ENCODE peak calls at places on chromosomes 5 and 9, in five cellular contexts. One of them, this sample, is unnamed.

GRCh38 chr5:75044406-75044805 is 8.0 kb downstream of the GCNT4 start:
- DNase-seq in H1: no peak
- DNase-seq in A549: no peak
- DNase-seq in K562: no peak
- DNase-seq in GM12878: peak
- DNase-seq in this sample: peak

GRCh38 chr9:75612754-75613153 is 277.7 kb upstream of the PCSK5 start:
- DNase-seq in K562: no peak
- DNase-seq in A549: no peak
- DNase-seq in H1: no peak
- DNase-seq in GM12878: no peak
- DNase-seq in this sample: no peak

GRCh38 chr5:33023649-33024048 is 312.5 kb downstream of the NPR3 start:
- DNase-seq in H1: no peak
- DNase-seq in A549: no peak
- DNase-seq in GM12878: no peak
- DNase-seq in K562: no peak
- DNase-seq in this sample: no peak

GRCh38 chr5:178651046-178651810 is 24.4 kb upstream of the CLK4 start:
- DNase-seq in H1: no peak
- DNase-seq in A549: no peak
- DNase-seq in GM12878: no peak
- DNase-seq in K562: no peak
- DNase-seq in this sample: no peak

GRCh38 chr5:179345429-179346321 is at the start of gene ADAMTS2:
- DNase-seq in K562: peak
- DNase-seq in GM12878: no peak
- DNase-seq in A549: no peak
- DNase-seq in H1: peak
- DNase-seq in this sample: peak

GRCh38 chr9:73081979-73082657 is 69.5 kb upstream of the ANXA1 start:
- DNase-seq in K562: peak
- DNase-seq in GM12878: no peak
- DNase-seq in A549: peak
- DNase-seq in H1: no peak
- DNase-seq in this sample: peak

GRCh38 chr5:78782728-78783127 is 134.2 kb upstream of the LHFPL2 start:
- DNase-seq in H1: no peak
- DNase-seq in A549: no peak
- DNase-seq in K562: no peak
- DNase-seq in GM12878: no peak
- DNase-seq in this sample: no peak

GRCh38 chr9:38229830-38230155 is 160.8 kb upstream of the SHB start:
- DNase-seq in GM12878: no peak
- DNase-seq in H1: no peak
- DNase-seq in A549: no peak
- DNase-seq in K562: no peak
- DNase-seq in this sample: no peak

GRCh38 chr5:173247050-173247449 is 12.0 kb upstream of the NKX2-5 start:
- DNase-seq in A549: no peak
- DNase-seq in GM12878: no peak
- DNase-seq in K562: no peak
- DNase-seq in H1: no peak
- DNase-seq in this sample: no peak

GRCh38 chr5:77073667-77074066 is 13.4 kb downstream of the ZBED3 start:
- DNase-seq in H1: no peak
- DNase-seq in K562: no peak
- DNase-seq in GM12878: no peak
- DNase-seq in A549: no peak
- DNase-seq in this sample: no peak

GRCh38 chr5:53023969-53024368 is 34.8 kb downstream of the ITGA2 start:
- DNase-seq in A549: peak
- DNase-seq in K562: no peak
- DNase-seq in H1: no peak
- DNase-seq in GM12878: no peak
- DNase-seq in this sample: peak

GRCh38 chr5:92332039-92332438 is 948.9 kb upstream of the ARRDC3 start:
- DNase-seq in A549: peak
- DNase-seq in H1: no peak
- DNase-seq in K562: no peak
- DNase-seq in GM12878: no peak
- DNase-seq in this sample: peak

GRCh38 chr9:71929223-71929622 is 17.8 kb downstream of the C9orf85 start:
- DNase-seq in GM12878: no peak
- DNase-seq in A549: no peak
- DNase-seq in K562: no peak
- DNase-seq in H1: no peak
- DNase-seq in this sample: no peak

GRCh38 chr5:165321912-165322311 is 1816.5 kb downstream of the MAT2B start:
- DNase-seq in GM12878: no peak
- DNase-seq in A549: no peak
- DNase-seq in H1: no peak
- DNase-seq in K562: no peak
- DNase-seq in this sample: no peak

GRCh38 chr9:116151966-116152381 is 1.6 kb upstream of the PAPPA start:
- DNase-seq in GM12878: no peak
- DNase-seq in K562: no peak
- DNase-seq in A549: peak
- DNase-seq in H1: no peak
- DNase-seq in this sample: no peak

GRCh38 chr9:86600291-86600690 is 246.1 kb upstream of the TUT7 start:
- DNase-seq in H1: no peak
- DNase-seq in A549: no peak
- DNase-seq in GM12878: no peak
- DNase-seq in K562: no peak
- DNase-seq in this sample: no peak

GRCh38 chr5:54257366-54258118 is 52.8 kb downstream of the ARL15 start:
- DNase-seq in K562: no peak
- DNase-seq in H1: no peak
- DNase-seq in GM12878: no peak
- DNase-seq in A549: no peak
- DNase-seq in this sample: no peak

GRCh38 chr9:133456409-133456808 is 3.4 kb upstream of the CACFD1 start:
- DNase-seq in H1: no peak
- DNase-seq in K562: no peak
- DNase-seq in A549: peak
- DNase-seq in GM12878: no peak
- DNase-seq in this sample: no peak

GRCh38 chr5:6359534-6359933 is 18.8 kb downstream of the MED10 start:
- DNase-seq in GM12878: no peak
- DNase-seq in K562: no peak
- DNase-seq in A549: no peak
- DNase-seq in H1: no peak
- DNase-seq in this sample: peak

GRCh38 chr5:123700624-123701023 is 188.6 kb downstream of the CSNK1G3 start:
- DNase-seq in GM12878: no peak
- DNase-seq in K562: no peak
- DNase-seq in H1: no peak
- DNase-seq in A549: peak
- DNase-seq in this sample: no peak
- TF ChIP-seq MAX in GM12878: no peak
- TF ChIP-seq MAX in K562: no peak
- TF ChIP-seq MAX in H1: no peak
- TF ChIP-seq MAX in A549: no peak
- TF ChIP-seq MAX in this sample: no peak

DNA sequence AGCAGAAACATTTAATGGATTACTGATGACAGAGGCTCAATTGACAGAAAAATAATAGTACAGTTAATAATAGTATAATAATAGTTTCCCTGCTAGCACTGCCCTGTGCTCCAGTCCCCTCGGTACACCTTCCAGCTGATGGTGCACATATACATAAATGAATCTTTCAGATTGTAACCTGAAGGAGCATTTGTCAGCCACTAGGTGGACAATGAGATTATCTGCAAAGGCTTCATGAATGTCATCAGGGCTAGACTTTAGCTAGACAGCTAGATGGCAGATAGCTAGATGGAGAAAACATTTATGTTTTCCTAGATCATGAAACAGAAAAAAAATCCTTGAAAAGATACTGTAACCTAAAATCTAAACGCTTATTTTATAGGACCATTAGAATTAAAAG is 304.4 kb upstream of the SMC2 start:
- DNase-seq in GM12878: no peak
- DNase-seq in K562: no peak
- DNase-seq in H1: no peak
- DNase-seq in A549: peak
- DNase-seq in this sample: peak
- TF ChIP-seq CTCF in GM12878: peak
- TF ChIP-seq CTCF in K562: no peak
- TF ChIP-seq CTCF in H1: peak
- TF ChIP-seq CTCF in A549: no peak
- TF ChIP-seq CTCF in this sample: peak

DNA sequence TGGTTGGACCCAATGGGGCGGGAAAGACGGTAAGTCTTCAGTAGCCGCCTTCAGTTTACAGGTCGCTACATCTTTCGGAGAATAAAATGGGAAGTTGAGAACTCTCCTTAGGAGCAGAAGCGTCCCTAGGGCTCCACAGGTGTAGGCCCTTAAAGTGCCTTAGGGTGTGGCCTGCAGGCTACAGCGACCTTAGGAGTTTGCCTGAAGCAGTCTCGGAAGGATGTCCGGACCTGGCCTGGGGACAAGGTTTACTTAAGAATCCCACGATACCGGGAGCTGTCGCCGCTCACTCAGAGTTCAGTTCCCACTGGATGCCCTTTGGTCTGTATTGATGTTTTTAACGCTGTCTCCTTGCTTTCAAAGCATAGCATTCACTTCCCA is 638 bp downstream of the RAD50 start:
- DNase-seq in H1: no peak
- DNase-seq in GM12878: peak
- DNase-seq in A549: peak
- DNase-seq in K562: peak
- DNase-seq in this sample: peak
- TF ChIP-seq POLR2A in H1: no peak
- TF ChIP-seq POLR2A in GM12878: no peak
- TF ChIP-seq POLR2A in A549: no peak
- TF ChIP-seq POLR2A in K562: no peak
- TF ChIP-seq POLR2A in this sample: no peak

DNA sequence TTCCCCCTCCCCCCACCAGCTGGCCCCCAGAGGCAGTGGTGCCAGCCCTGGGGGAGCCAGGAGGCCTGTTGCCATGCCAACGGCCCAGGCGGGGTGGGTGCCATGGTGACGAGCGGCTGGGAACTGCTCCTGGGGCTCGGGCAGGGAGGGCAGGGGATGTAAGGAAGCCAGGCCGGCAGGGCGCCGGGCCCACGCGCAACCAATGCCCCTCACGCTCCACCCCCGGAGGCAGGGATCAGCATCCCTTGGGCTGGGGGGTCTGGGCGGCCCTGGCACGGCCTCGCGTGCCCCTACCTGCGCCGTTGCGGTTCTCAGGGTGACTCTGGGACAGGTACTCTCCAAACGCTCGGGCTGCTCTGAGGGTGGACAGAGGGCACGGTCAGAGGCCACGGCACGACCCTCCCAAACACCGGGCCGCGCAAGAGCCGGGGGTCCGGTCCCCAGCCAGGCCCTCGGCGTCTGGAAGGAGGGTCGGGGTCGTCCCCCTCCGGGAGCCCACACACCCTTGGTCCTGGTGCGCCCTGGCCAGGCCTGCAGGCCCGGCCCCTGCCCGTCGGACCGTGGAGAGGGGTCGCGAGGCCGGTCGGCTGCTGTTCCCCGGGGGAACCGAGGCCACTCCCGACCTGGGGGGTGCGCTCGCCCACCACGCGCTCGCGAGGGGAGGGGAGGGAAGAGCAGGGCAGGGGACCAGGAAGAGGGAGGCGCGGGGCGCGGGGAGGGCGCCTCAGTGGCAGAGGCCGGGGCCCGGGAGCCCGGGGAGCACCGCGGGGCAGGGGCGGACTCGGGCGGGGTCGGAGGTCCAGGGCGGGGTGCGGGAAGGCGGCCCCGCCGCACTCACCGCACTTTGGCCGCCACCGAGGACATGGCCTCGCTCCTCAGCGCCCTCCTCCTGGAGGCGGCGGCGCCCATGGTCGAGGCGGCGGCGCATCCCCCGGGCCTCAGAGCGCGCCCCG is 664 bp downstream of the NSMF start:
- DNase-seq in K562: no peak
- DNase-seq in H1: no peak
- DNase-seq in A549: no peak
- DNase-seq in GM12878: no peak
- DNase-seq in this sample: peak
- TF ChIP-seq MAX in K562: no peak
- TF ChIP-seq MAX in H1: peak
- TF ChIP-seq MAX in A549: no peak
- TF ChIP-seq MAX in GM12878: peak
- TF ChIP-seq MAX in this sample: no peak

GRCh38 chr5:115888027-115888426 is 46.3 kb downstream of the AP3S1 start:
- DNase-seq in GM12878: no peak
- DNase-seq in H1: no peak
- DNase-seq in A549: peak
- DNase-seq in K562: no peak
- DNase-seq in this sample: peak
- TF ChIP-seq CTCF in GM12878: no peak
- TF ChIP-seq CTCF in H1: peak
- TF ChIP-seq CTCF in A549: peak
- TF ChIP-seq CTCF in K562: no peak
- TF ChIP-seq CTCF in this sample: no peak

DNA sequence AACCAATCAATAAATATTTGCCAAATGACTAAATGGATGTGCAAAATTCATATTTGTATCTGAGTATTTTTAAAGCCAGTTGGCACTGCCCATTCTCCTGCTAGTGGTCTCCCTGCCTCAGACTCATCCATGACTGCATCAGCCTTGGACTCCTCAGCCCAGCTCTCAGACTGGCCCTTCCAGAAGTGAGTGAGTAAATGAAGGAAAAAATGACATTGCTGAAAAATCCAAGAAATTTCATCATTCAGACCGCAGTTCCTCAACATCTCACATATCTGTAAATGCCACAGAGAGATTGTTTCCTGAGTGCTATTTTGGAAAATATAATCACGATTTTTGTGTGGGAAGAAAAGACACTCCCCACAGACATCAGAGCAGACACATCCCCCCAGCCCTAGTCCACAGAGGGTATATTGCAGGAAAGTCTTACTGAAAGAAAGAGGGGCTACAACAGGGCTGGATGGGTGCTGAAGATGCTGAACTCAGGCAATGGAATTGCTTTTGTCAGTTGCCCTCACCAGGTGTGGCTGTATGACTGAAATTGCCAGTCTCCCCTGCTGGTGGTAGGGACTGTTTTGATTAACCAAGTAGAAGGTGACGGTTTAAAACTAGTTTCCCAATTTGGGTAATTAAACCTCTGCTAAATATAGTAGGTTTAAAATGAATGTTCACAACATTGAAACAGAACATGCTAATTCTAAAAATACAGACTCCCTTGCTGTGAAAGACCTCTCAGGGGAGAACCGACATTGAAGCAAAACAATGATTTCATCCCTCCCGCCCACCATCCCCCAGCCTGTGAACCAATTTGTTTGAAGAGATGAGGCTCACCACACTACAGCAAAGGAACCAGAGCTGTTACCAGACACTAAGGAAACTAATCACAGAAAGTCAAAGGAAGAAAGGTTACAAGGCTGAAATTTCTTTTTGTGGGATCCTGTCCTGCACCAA is 158.8 kb downstream of the DEPDC1B start:
- DNase-seq in GM12878: peak
- DNase-seq in K562: no peak
- DNase-seq in A549: no peak
- DNase-seq in H1: no peak
- DNase-seq in this sample: no peak
- TF ChIP-seq POLR2A in GM12878: no peak
- TF ChIP-seq POLR2A in K562: no peak
- TF ChIP-seq POLR2A in A549: no peak
- TF ChIP-seq POLR2A in H1: no peak
- TF ChIP-seq POLR2A in this sample: no peak

GRCh38 chr9:109213300-109214121 is 46.5 kb upstream of the FRRS1L start:
- DNase-seq in A549: no peak
- DNase-seq in H1: no peak
- DNase-seq in GM12878: no peak
- DNase-seq in K562: no peak
- DNase-seq in this sample: no peak
- TF ChIP-seq MAX in A549: no peak
- TF ChIP-seq MAX in H1: no peak
- TF ChIP-seq MAX in GM12878: no peak
- TF ChIP-seq MAX in K562: no peak
- TF ChIP-seq MAX in this sample: no peak

This sample was measured in NB4.